ENCODE peak calls at places on chromosomes 16 and 17, in four cellular contexts. F, Y, H and Z are unnamed samples.
A peak's percentile ranks its signal among the peaks of the same experiment; 100 is the strongest.

GRCh38 chr16:3618782-3619166 is 7.4 kb upstream of the SLX4 start:
- DNase-seq in F (no peak), Y (no peak), H (no peak), Z (no peak)

GRCh38 chr16:49632798-49633189 is 223.1 kb downstream of the ZNF423 start:
- DNase-seq in H (no peak), F (peak; percentile 21), Y (no peak), Z (no peak)

GRCh38 chr16:17483266-17483864 is 12.6 kb upstream of the XYLT1 start:
- DNase-seq in H (no peak), Y (no peak), F (no peak), Z (no peak)

GRCh38 chr17:18859256-18859655 is 1.3 kb downstream of the PRPSAP2 start:
- DNase-seq in F (no peak), Y (peak; percentile 73), H (no peak), Z (peak; percentile 16)

GRCh38 chr17:30969989-30970680 is 704 bp upstream of the RNF135 start:
- DNase-seq in Y (no peak), H (no peak), F (peak; percentile 60), Z (peak; percentile 68)

GRCh38 chr16:74446866-74447265 is 25.6 kb upstream of the CLEC18B start:
- DNase-seq in H (no peak), F (no peak), Y (no peak), Z (no peak)

GRCh38 chr17:9668532-9668931 is 23.2 kb downstream of the USP43 start:
- DNase-seq in Y (no peak), F (no peak), H (no peak), Z (peak; percentile 77)

GRCh38 chr16:70419384-70420327 is 19.2 kb downstream of the ST3GAL2 start:
- DNase-seq in H (no peak), Y (no peak), F (no peak), Z (no peak)

GRCh38 chr16:66228791-66229190 is 137.7 kb upstream of the CDH5 start:
- DNase-seq in H (no peak), Y (peak; percentile 38), F (no peak), Z (no peak)

GRCh38 chr17:35051183-35051578 is 12.3 kb downstream of the RFFL start:
- DNase-seq in Y (no peak), F (no peak), H (no peak), Z (no peak)

GRCh38 chr17:4600563-4600962 is 16.2 kb downstream of the SMTNL2 start:
- DNase-seq in Y (no peak), H (no peak), F (peak; percentile 58), Z (peak; percentile 46)

GRCh38 chr16:85395207-85395912 is 217.8 kb upstream of the GSE1 start:
- DNase-seq in F (no peak), Y (peak; percentile 98), H (no peak), Z (no peak)

DNA sequence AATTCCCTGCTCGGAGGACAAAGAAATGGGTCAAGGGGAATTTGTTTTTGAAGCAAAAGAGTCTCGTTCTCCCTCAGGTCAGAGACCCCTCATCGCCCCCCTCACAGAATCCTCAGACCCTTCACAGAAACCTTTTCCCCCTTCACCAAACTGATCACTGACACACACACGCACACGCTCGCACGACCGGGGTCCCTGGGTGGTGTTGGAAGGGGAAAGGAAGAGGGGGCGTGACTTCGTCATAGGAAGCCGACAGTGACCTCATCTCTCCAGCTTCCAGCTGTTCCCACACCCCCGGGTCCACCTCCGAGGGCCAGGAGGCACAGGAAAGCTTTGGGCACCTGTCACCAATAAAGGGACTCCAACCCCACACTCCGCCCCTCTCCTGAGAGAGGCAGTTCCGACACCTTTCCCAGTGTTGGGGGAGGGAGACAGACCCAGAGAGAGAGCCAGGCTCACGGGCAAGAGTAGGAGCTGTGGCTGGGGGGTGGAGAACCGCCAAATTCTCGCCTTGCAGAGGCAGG is 1.2 kb downstream of the ASGR1 start:
- DNase-seq in H (no peak), F (peak; percentile 78), Y (peak; percentile 71), Z (peak; percentile 72)
- H4K8ac ChIP-seq in H (no peak overlapping the region), F (no peak overlapping the region), Y (peak overlapping the region; percentile 83), Z (no peak overlapping the region)

DNA sequence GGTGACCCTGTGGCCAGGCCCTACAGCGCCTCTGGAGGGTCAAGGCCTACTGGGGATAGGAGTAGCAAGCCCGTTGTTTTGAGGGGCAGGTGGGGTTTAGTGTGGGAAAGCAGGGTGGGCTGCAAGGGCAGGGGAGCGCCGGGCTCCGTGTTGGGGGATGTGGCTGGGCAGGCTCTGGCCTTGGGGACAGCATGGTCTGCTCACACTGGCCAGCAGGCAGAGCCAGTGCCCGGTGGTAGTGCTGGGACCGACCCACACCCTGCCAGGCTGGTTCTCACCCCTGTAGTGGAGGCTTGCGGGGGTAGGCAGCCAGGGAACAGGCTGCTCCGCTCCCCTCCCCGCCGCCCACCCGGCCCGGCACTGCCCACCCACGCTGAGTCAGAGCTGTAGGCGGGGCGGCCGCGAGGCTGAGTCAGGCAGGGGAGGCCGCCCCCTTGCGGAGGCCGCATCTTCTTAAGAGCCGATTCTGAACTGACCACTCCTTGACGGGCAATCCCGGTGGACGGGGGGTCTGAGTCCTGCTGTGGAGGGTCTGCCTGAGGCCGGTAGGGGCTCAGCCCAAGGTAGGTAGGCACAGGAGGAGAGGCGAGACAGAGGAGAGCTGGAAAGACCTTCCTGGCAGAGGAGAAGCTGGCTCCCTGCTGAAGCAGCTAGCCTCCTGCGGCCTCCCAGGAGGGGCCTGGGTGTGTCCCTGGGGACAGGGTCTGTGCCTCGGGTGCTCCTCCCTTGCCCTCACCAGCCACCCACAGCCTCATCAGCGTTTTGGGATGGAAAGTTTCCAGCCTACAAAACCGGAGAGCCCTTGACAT is 62.4 kb downstream of the BAIAP2 start:
- DNase-seq in F (peak; percentile 87), H (peak; percentile 38), Y (peak; percentile 84), Z (peak; percentile 77)
- H3K23ac ChIP-seq in F (no peak overlapping the region), H (no peak overlapping the region), Y (peak overlapping the region; percentile 95), Z (no peak overlapping the region)

DNA sequence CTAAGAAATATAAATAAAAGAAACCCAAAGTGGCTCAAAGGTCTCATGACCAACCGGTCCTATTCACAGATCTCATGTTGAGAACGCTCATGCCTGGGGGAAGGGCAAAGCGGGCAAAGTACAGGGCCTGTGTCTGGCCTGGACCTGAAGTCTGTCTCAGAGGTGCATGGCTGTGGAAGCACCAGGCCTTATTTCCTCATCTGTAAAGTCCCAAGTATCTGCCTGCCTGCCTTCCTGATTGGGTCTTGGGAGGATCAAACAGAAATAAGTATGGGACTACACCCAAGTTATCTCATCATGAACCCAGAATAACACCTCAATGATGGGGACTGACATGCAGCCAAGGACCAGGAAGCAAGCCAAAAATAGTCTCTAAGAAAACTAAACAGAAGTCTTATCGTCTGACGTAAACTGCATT is 14.2 kb downstream of the AXIN2 start:
- DNase-seq in F (no peak), H (no peak), Y (peak; percentile 71), Z (no peak)
- H3K56ac ChIP-seq in F (no peak overlapping the region), H (no peak overlapping the region), Y (no peak overlapping the region), Z (no peak overlapping the region)

DNA sequence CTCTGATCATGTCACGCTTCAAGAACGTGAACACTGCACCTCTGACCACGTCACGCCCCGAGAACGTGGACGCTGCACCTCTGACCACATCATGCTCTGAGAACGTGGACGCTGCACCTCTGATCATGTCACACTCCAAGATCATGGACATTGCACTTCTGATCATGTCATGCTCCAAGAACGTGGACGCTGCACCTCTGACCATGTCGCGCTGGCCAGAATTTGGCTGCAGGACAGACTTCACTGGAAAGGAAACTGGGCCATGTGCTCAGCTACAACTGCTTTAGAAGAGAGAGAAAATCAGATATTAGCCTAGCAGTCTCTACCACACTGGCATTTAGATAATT is 182.7 kb downstream of the RPTOR start:
- DNase-seq in H (no peak), Y (no peak), F (no peak), Z (no peak)
- H4K8ac ChIP-seq in H (no peak overlapping the region), Y (no peak overlapping the region), F (no peak overlapping the region), Z (no peak overlapping the region)

DNA sequence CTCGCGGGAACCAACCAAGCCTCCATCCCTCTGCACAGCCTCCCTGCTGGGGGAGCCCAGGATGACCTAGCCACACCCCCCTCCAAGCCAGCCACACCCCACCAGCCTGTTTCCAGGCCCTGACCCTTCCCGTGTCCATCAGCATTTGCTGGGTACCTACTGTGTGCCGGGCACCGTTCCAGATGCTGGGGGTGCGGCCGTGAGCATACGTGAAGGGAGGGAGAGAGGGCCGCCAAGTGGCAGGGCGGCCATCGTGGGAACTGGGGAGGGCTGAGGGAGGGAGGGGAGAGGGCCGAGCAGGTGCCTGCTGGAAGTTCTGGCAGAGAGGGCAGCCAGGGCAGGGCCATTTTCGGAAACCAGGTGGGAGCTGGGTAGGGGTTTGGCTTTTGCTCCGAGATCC is 23.1 kb downstream of the ZFPM1 start:
- DNase-seq in H (no peak), Y (no peak), F (no peak), Z (no peak)
- H3K23ac ChIP-seq in H (no peak overlapping the region), Y (no peak overlapping the region), F (no peak overlapping the region), Z (no peak overlapping the region)

GRCh38 chr17:82851381-82851780 is 11.6 kb upstream of the ZNF750 start:
- DNase-seq in F (no peak), Y (no peak), H (no peak), Z (no peak)
- H3K56ac ChIP-seq in F (no peak overlapping the region), Y (no peak overlapping the region), H (no peak overlapping the region), Z (no peak overlapping the region)

GRCh38 chr16:65023802-65024201 is 98.1 kb downstream of the CDH11 start:
- DNase-seq in F (no peak), Y (no peak), H (no peak), Z (peak; percentile 47)
- H4K8ac ChIP-seq in F (no peak overlapping the region), Y (no peak overlapping the region), H (no peak overlapping the region), Z (no peak overlapping the region)